ENCODE peak calls at places on chromosomes 3 and 15, in seven cellular contexts. K is sigmoid colon; C is A549; H is neural progenitor cell; M is CD8-positive, alpha-beta T cell; O is body of pancreas; I is HCT116. A is an unnamed sample. For H3K9me3, the result is how much of the 10 kb centered on the place peaks cover.

GRCh38 chr15:80852676-80853075 is 73.5 kb downstream of the CEMIP start:
- DNase-seq in I (no peak), O (no peak), M (no peak), C (no peak), K (no peak), H (no peak), A (no peak)

GRCh38 chr3:81466161-81466560 is 295.3 kb downstream of the GBE1 start:
- DNase-seq in I (no peak), H (no peak), O (no peak), K (no peak), M (no peak), C (no peak), A (no peak)

GRCh38 chr3:124810970-124811369 is 76.2 kb downstream of the ITGB5 start:
- DNase-seq in M (no peak), I (no peak), K (no peak), O (no peak), C (no peak), H (no peak), A (no peak)

GRCh38 chr3:123324880-123325765 is 123.4 kb downstream of the SEC22A start:
- DNase-seq in C (no peak), O (no peak), M (no peak), I (no peak), K (no peak), H (no peak), A (no peak)

GRCh38 chr15:25543156-25543555 is 104.3 kb upstream of the UBE3A start:
- DNase-seq in M (no peak), K (peak), O (peak), I (no peak), C (no peak), H (peak), A (no peak)

GRCh38 chr3:168116279-168116678 is 20.6 kb upstream of the GOLIM4 start:
- DNase-seq in M (no peak), I (no peak), K (peak), O (peak), H (no peak), C (no peak), A (no peak)

GRCh38 chr15:88375234-88375926 is 91.8 kb downstream of the MRPL46 start:
- DNase-seq in O (no peak), M (no peak), C (peak), I (no peak), H (peak), K (no peak), A (no peak)

GRCh38 chr15:85946986-85947385 is 132.7 kb upstream of the AGBL1 start:
- DNase-seq in C (no peak), M (no peak), O (no peak), K (no peak), I (no peak), H (no peak), A (no peak)

GRCh38 chr15:76973362-76973743 is 21.6 kb upstream of the PSTPIP1 start:
- DNase-seq in K (no peak), C (peak), I (peak), H (peak), M (peak), O (no peak), A (no peak)

GRCh38 chr3:177781686-177782161 is 584.4 kb upstream of the TBL1XR1 start:
- DNase-seq in K (peak), H (no peak), M (no peak), C (no peak), O (no peak), I (no peak), A (peak)

GRCh38 chr3:14780927-14781507 is 37.7 kb upstream of the FGD5 start:
- DNase-seq in M (no peak), H (peak), K (peak), C (peak), O (peak), I (peak), A (peak)

GRCh38 chr3:129644836-129645235 is 38.4 kb upstream of the PLXND1 start:
- DNase-seq in C (no peak), O (no peak), K (no peak), M (no peak), H (no peak), I (no peak), A (no peak)

GRCh38 chr3:171901615-171902312 is 58.6 kb downstream of the TMEM212 start:
- DNase-seq in O (no peak), H (no peak), I (no peak), C (peak), K (no peak), M (no peak), A (no peak)

GRCh38 chr3:160797306-160797705 is 41.3 kb downstream of the PPM1L start:
- DNase-seq in I (no peak), K (no peak), M (no peak), C (no peak), H (no peak), O (no peak), A (no peak)

GRCh38 chr15:70142322-70143191 is 44.8 kb upstream of the TLE3 start:
- DNase-seq in K (no peak), C (peak), H (no peak), I (no peak), O (no peak), M (no peak), A (no peak)

GRCh38 chr15:48418343-48418742 is 87.1 kb downstream of the DUT start:
- DNase-seq in C (no peak), K (no peak), H (no peak), M (no peak), I (no peak), O (no peak), A (no peak)

GRCh38 chr3:3766140-3766539 is 33.1 kb upstream of the LRRN1 start:
- DNase-seq in I (no peak), H (no peak), C (no peak), O (no peak), M (no peak), K (no peak), A (no peak)

GRCh38 chr15:64163662-64164362 is 990 bp upstream of the PPIB start:
- DNase-seq in O (peak), H (no peak), K (no peak), M (no peak), C (no peak), I (no peak), A (no peak)

GRCh38 chr3:58047806-58048205 is 39.6 kb downstream of the FLNB start:
- DNase-seq in C (no peak), M (no peak), K (no peak), I (no peak), H (no peak), O (no peak), A (no peak)

GRCh38 chr3:174862101-174862500 is 3.0 kb downstream of the NAALADL2 start:
- DNase-seq in C (peak), M (no peak), K (no peak), O (no peak), H (peak), I (peak), A (no peak)

GRCh38 chr3:160296591-160296990 is 71.4 kb downstream of the C3orf80 start:
- DNase-seq in O (no peak), M (no peak), H (no peak), K (no peak), C (no peak), I (no peak), A (no peak)

GRCh38 chr15:26260517-26261133 is 397.5 kb upstream of the ATP10A start:
- DNase-seq in K (no peak), O (peak), I (no peak), C (peak), M (no peak), H (peak), A (peak)

GRCh38 chr15:80934761-80935221 is 54.8 kb downstream of the MESD start:
- DNase-seq in H (no peak), M (no peak), K (no peak), C (peak), O (no peak), I (no peak), A (no peak)

GRCh38 chr3:124322966-124323365 is 331.0 kb upstream of the ROPN1 start:
- DNase-seq in K (no peak), I (no peak), H (no peak), O (no peak), C (no peak), M (no peak), A (no peak)

GRCh38 chr3:99413504-99413903 is 224.9 kb upstream of the COL8A1 start:
- DNase-seq in C (no peak), O (no peak), K (no peak), H (no peak), I (no peak), M (no peak), A (no peak)

GRCh38 chr3:64188810-64189560 is 36.3 kb downstream of the PRICKLE2 start:
- DNase-seq in K (peak), C (peak), O (peak), M (no peak), H (no peak), I (no peak), A (no peak)

GRCh38 chr3:125055913-125056705 is at the start of gene HEG1:
- DNase-seq in H (peak), K (peak), O (peak), M (peak), C (peak), I (no peak), A (peak)

GRCh38 chr3:53800507-53800906 is 45.7 kb downstream of the CHDH start:
- DNase-seq in K (no peak), C (no peak), H (no peak), M (no peak), I (no peak), O (no peak), A (no peak)

GRCh38 chr3:52052831-52053306 is 3.5 kb downstream of the DUSP7 start:
- DNase-seq in M (no peak), I (no peak), K (peak), O (peak), H (peak), C (peak), A (peak)

GRCh38 chr15:46312133-46312740 is 677.4 kb downstream of the SQOR start:
- DNase-seq in H (peak), K (peak), I (peak), O (peak), C (peak), M (no peak), A (peak)

GRCh38 chr15:65275728-65276126 is 11.0 kb downstream of the PARP16 start:
- DNase-seq in I (no peak), O (no peak), K (no peak), C (peak), M (no peak), H (no peak), A (no peak)

GRCh38 chr3:76900571-76900970 is 139.3 kb upstream of the ROBO2 start:
- DNase-seq in C (no peak), K (no peak), I (no peak), H (no peak), O (no peak), M (no peak), A (no peak)

GRCh38 chr3:136645915-136646314 is 106.3 kb downstream of the STAG1 start:
- DNase-seq in C (no peak), M (no peak), O (no peak), K (no peak), H (no peak), I (no peak), A (no peak)
- H3K27ac ChIP-seq in C (no peak), M (no peak), O (no peak), K (no peak), H (no peak), I (no peak), A (no peak)

DNA sequence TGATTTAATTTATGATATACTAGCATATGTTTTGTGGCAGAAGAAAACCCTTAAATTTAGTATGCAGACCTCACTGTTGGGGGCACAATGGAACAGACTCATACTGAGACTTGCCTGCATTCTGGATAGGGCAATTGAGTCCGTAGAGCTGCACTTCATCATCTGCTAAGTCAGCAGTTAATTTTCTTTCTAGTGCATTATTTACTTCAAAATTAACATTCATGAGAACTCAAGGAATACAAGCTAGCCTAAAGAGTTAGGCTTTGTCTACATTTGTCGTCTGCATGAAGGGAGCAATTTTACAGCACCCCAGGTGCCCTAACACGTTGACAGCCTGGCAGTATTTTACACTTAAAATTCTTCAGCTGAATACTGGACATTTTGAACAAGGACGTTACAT is 345.5 kb downstream of the CHL1 start:
- DNase-seq in C (no peak), I (no peak), M (no peak), O (no peak), H (no peak), K (no peak), A (no peak)
- H3K9me3 ChIP-seq in C (under half), I (under half), M (under half), O (under half), H (under half), K (under half), A (under half)

GRCh38 chr3:108036401-108036800 is 54.4 kb downstream of the CD47 start:
- DNase-seq in I (no peak), H (no peak), M (no peak), C (no peak), O (no peak), K (no peak), A (no peak)
- H3K27ac ChIP-seq in I (no peak), H (no peak), M (no peak), C (no peak), O (no peak), K (no peak), A (no peak)

GRCh38 chr15:20386198-20386597 is 155.4 kb downstream of the GOLGA6L6 start:
- DNase-seq in H (no peak), K (no peak), C (no peak), O (no peak), M (no peak), I (no peak), A (no peak)
- H3K9me3 ChIP-seq in H (half or more), K (under half), C (under half), O (under half), M (under half), I (half or more), A (under half)

DNA sequence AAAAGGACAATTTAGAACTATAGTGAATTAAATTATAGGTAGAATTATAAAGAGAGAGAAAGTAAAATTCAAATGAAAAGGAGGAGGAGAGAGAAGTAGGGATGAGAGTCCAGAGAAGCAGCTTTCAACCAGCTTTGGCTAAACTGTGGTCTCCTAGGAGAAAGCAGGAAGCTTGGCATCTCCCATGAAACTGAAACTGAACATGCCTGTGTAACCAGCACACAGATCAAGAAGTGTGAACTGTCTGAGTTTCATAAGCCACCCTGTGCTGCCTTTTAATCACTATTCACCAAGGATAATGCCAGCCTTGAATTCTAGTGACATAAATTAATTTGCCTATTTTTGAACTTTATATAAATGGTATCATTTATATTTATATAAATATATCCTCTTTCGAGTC is 128.5 kb downstream of the MYRIP start:
- DNase-seq in O (no peak), C (no peak), H (no peak), K (no peak), I (no peak), M (no peak), A (no peak)
- H3K27ac ChIP-seq in O (peak), C (no peak), H (no peak), K (no peak), I (no peak), M (no peak), A (no peak)

GRCh38 chr15:97470417-97470816 is 490.1 kb upstream of the ARRDC4 start:
- DNase-seq in K (no peak), I (no peak), M (no peak), H (no peak), O (no peak), C (no peak), A (no peak)
- H3K9me3 ChIP-seq in K (under half), I (under half), M (under half), H (under half), O (under half), C (under half), A (under half)

GRCh38 chr3:105953831-105954230 is 85.0 kb upstream of the CBLB start:
- DNase-seq in C (no peak), K (no peak), I (no peak), O (no peak), H (no peak), M (no peak), A (no peak)

GRCh38 chr3:105957722-105958121 is 88.9 kb upstream of the CBLB start:
- DNase-seq in M (no peak), K (no peak), C (no peak), O (no peak), I (no peak), H (no peak), A (no peak)

GRCh38 chr3:105960381-105960780 is 91.6 kb upstream of the CBLB start:
- DNase-seq in M (no peak), H (peak), C (no peak), I (no peak), O (no peak), K (no peak), A (no peak)

GRCh38 chr3:105958237-105959000 is 89.6 kb upstream of the CBLB start:
- DNase-seq in I (no peak), O (no peak), C (no peak), H (no peak), M (no peak), K (no peak), A (no peak)

DNA sequence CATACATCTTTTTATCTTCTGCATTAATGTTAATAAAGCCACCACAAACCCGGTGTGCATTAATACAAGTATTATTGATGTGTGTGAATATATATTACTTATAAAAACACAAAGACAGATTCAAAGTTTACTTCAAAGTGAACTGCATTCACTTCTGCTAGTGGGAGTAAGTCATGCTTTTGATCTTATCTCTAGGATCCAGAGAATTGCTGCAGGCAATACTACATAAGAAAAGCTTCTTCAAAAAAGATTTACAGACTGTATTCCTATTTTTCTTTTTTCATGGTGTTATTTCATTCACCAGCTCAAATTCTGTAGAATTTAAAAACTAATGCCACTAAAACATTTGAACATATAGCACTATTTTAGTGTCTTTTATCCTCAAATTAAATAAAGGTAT is 87.5 kb upstream of the CBLB start:
- DNase-seq in M (no peak), K (no peak), C (no peak), O (no peak), I (no peak), H (no peak), A (no peak)
- H3K27ac ChIP-seq in M (no peak), K (no peak), C (no peak), O (no peak), I (no peak), H (no peak), A (no peak)

DNA sequence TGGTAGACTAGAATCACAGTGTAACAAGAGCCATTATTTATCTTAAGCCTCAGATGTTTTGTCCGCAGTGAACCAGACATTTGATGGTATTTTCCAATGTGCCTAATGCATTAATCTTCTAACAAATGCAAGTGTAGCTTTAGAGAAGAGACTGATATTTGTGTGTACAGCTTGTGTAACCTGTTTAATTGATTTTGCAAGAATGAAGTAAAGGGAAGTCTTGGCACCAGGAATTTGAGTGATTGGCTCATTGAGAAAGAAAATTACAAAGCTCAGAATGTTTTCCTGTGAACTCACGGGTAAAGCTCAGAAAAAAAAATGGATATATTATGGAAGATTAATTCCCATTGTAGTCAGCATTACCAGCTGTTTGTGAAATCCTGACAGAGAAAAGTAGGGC is 155.7 kb downstream of the SV2B start:
- DNase-seq in H (no peak), M (no peak), K (no peak), I (no peak), C (no peak), O (no peak), A (no peak)
- H3K9me3 ChIP-seq in H (under half), M (under half), K (under half), I (under half), C (under half), O (under half), A (under half)

GRCh38 chr3:17110665-17111396 is 226.1 kb downstream of the PLCL2 start:
- DNase-seq in M (no peak), C (no peak), H (no peak), I (no peak), K (no peak), O (no peak), A (no peak)
- H3K27ac ChIP-seq in M (no peak), C (no peak), H (no peak), I (no peak), K (no peak), O (no peak), A (no peak)